ENCODE peak calls at places on chromosomes 6 and 20, in seven cellular contexts. M is heart left ventricle, A is right lobe of liver, T is dorsolateral prefrontal cortex, E is A549, D is endothelial cell, Y is AG09309. B is an unnamed sample.

GRCh38 chr6:41430875-41431274 is 95.5 kb downstream of the NCR2 start:
- DNase-seq in M (no peak), A (no peak), T (no peak), E (peak; percentile 22), D (no peak), Y (peak; percentile 35), B (no peak)

GRCh38 chr6:30836431-30836866 is 47.9 kb upstream of the DDR1 start:
- DNase-seq in M (peak; percentile 60), A (no peak), T (no peak), E (no peak), D (no peak), Y (peak; percentile 67), B (no peak)

GRCh38 chr6:8170245-8170644 is 67.9 kb upstream of the EEF1E1 start:
- DNase-seq in M (no peak), A (no peak), T (no peak), E (peak; percentile 11), D (no peak), Y (no peak), B (no peak)

GRCh38 chr6:53066059-53066406 is 829 bp downstream of the FBXO9 start:
- DNase-seq in M (peak; percentile 58), A (peak; percentile 58), T (peak; percentile 45), E (peak; percentile 14), D (peak; percentile 30), Y (no peak), B (peak; percentile 13)

GRCh38 chr20:18391686-18392085 is 75.1 kb downstream of the DZANK1 start:
- DNase-seq in M (no peak), A (no peak), T (no peak), E (no peak), D (no peak), Y (no peak), B (no peak)

GRCh38 chr6:158283304-158284005 is 28.8 kb upstream of the TULP4 start:
- DNase-seq in M (no peak), A (no peak), T (no peak), E (peak; percentile 64), D (peak; percentile 17), Y (no peak), B (no peak)

GRCh38 chr20:1209447-1210387 is 6.5 kb downstream of the C20orf202 start:
- DNase-seq in M (no peak), A (no peak), T (no peak), E (peak; percentile 29), D (no peak), Y (no peak), B (no peak)

GRCh38 chr20:23156170-23156841 is 70.2 kb upstream of the CD93 start:
- DNase-seq in M (no peak), A (no peak), T (no peak), E (peak; percentile 41), D (no peak), Y (no peak), B (no peak)

GRCh38 chr6:47042238-47042843 is at the start of gene ADGRF1:
- DNase-seq in M (no peak), A (no peak), T (no peak), E (no peak), D (no peak), Y (no peak), B (no peak)

GRCh38 chr6:113998811-113999210 is 27.9 kb upstream of the HDAC2 start:
- DNase-seq in M (no peak), A (no peak), T (no peak), E (no peak), D (no peak), Y (no peak), B (no peak)

GRCh38 chr6:113999284-113999683 is 28.3 kb upstream of the HDAC2 start:
- DNase-seq in M (no peak), A (no peak), T (no peak), E (no peak), D (no peak), Y (no peak), B (no peak)

GRCh38 chr6:113997106-113997505 is 26.2 kb upstream of the HDAC2 start:
- DNase-seq in M (no peak), A (no peak), T (no peak), E (peak; percentile 11), D (no peak), Y (peak; percentile 65), B (no peak)

GRCh38 chr6:113994934-113995342 is 24.0 kb upstream of the HDAC2 start:
- DNase-seq in M (peak; percentile 26), A (no peak), T (peak; percentile 58), E (peak; percentile 80), D (peak; percentile 66), Y (peak; percentile 87), B (no peak)

GRCh38 chr6:113995632-113996031 is 24.7 kb upstream of the HDAC2 start:
- DNase-seq in M (peak; percentile 38), A (no peak), T (peak; percentile 68), E (peak; percentile 58), D (no peak), Y (peak; percentile 92), B (no peak)
- TF ChIP-seq CTCF in M (no peak), A (no peak), T (peak; percentile 39), E (no peak), D (no peak), Y (no peak), B (no peak)

GRCh38 chr6:101391772-101392560 is 1.5 kb upstream of the GRIK2 start:
- DNase-seq in M (no peak), A (peak; percentile 30), T (no peak), E (no peak), D (peak; percentile 5), Y (no peak), B (no peak)

GRCh38 chr6:101395345-101395744 is 1.8 kb downstream of the GRIK2 start:
- DNase-seq in M (no peak), A (no peak), T (no peak), E (no peak), D (no peak), Y (no peak), B (no peak)

GRCh38 chr6:101392561-101393230 is 812 bp upstream of the GRIK2 start:
- DNase-seq in M (no peak), A (no peak), T (no peak), E (no peak), D (peak; percentile 13), Y (no peak), B (no peak)

GRCh38 chr6:101396552-101397173 is 3.2 kb downstream of the GRIK2 start:
- DNase-seq in M (peak; percentile 54), A (peak; percentile 67), T (no peak), E (peak; percentile 34), D (peak; percentile 78), Y (no peak), B (no peak)

DNA sequence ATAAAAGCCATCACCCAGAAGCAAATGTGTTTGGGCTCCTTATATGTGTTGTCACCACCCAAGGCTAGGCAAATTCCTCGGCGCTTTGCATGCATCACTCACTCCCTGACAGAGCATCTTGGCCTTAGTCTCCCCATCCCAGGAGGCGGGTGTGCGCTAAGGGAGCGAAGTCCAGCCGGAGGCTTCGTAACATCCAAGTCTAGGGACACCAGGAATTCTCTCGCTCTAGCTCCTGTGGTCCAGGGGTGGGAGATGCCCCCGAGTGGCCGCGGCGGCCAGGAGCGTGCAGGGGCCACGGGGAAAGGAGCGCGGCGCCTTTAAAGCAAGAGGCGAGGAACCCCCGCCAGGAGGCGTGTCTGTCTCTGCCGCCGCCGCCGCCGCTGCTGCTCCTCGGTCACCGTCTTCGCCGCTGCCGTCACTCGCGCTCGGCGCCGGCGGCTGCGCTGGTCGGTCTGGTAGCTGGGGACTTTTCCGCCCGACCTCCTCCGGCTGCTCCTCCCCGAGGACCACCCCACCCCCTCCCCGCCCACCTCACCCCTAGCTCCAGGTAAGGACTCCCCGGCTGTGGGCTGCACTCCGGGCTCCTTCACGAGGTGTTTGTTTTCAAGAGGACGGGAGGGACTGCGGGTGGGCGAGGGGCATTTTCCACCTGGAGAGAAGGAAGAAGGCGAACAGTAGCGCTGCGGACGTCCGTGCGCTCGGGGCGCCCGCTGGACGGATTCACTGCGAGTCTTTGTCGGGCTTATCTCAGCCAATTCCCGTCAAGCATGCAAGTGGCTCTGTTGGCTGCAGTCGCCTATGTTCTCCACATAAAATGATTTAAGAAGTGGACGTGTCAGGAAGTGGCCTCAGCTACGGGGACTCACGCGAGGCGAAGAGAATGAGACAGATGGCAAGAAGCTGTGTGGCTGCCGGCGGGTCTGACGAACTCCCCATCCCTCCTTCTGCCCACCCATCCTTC is at the start of gene GRIK2:
- DNase-seq in M (no peak), A (no peak), T (no peak), E (no peak), D (peak; percentile 71), Y (no peak), B (peak; percentile 44)
- TF ChIP-seq CTCF in M (peak; percentile 14), A (no peak), T (peak; percentile 34), E (peak; percentile 6), D (peak; percentile 39), Y (peak; percentile 45), B (peak; percentile 41)

GRCh38 chr20:50381771-50382593 is 128.2 kb upstream of the PTPN1 start:
- DNase-seq in M (no peak), A (no peak), T (no peak), E (no peak), D (no peak), Y (no peak), B (no peak)

GRCh38 chr20:50379049-50379990 is 130.9 kb upstream of the PTPN1 start:
- DNase-seq in M (peak; percentile 91), A (peak; percentile 92), T (no peak), E (no peak), D (no peak), Y (peak; percentile 94), B (no peak)

GRCh38 chr20:50381053-50381732 is 129.0 kb upstream of the PTPN1 start:
- DNase-seq in M (no peak), A (no peak), T (no peak), E (no peak), D (no peak), Y (no peak), B (no peak)

GRCh38 chr20:50379991-50380696 is 130.0 kb upstream of the PTPN1 start:
- DNase-seq in M (no peak), A (no peak), T (no peak), E (no peak), D (no peak), Y (no peak), B (no peak)

DNA sequence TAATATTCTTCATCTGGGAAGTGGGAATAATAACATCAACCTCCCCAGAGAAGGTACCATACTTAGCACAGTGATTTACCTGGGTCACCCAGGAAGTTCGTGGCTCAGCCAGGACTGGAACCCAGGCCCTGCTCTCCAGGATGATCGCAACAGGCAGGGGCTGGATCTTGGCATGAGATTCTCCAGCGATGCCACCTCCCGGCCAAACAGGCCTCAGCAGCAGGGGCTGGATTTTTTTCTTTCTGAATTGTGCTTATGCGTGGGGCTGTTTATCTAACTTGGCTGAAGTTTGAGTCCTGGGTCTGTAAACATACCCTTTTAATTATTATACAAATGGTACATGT is 129.5 kb upstream of the PTPN1 start:
- DNase-seq in M (no peak), A (peak; percentile 71), T (no peak), E (peak; percentile 68), D (no peak), Y (no peak), B (no peak)
- TF ChIP-seq CTCF in M (peak; percentile 28), A (peak; percentile 60), T (no peak), E (peak; percentile 67), D (no peak), Y (peak; percentile 60), B (peak; percentile 36)

DNA sequence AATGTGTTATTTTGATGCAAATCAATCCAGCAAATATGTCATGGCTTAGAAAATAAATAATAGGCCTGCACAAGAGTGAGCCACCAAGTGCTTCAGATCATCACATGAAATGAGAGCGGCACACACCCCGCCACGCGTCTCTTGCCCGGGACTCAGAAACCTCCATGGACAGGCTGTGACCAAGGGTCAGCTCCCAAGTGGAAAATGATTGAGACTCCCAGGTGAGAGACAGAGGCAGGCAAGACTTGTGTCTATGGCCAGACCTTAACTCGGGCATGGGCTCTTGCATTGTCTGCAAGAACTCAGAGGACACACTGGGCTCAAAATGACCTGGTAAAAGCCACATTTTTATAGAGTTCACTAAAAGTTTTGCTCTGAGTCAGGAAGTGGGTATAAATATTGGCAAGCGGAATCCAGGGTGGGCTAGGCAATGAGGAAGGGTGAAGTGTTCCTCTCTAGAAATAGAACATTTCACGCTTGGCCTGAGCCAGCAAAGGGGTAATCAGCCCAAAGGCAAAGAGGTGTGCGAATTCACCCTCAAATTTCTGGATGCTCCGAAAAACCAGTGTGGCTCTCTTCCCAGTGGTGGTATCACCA is 30.7 kb upstream of the RIN2 start:
- DNase-seq in M (no peak), A (no peak), T (no peak), E (no peak), D (no peak), Y (no peak), B (no peak)
- TF ChIP-seq CTCF in M (no peak), A (no peak), T (no peak), E (no peak), D (no peak), Y (no peak), B (no peak)